ENCODE peak calls at places on chromosomes 1 and 21, in seven cellular contexts. One of them, this sample, is unnamed.
A peak's percentile ranks its signal among the peaks of the same experiment; 100 is the strongest.

GRCh38 chr1:163178628-163179027 is 24.1 kb downstream of the RGS5 start:
- DNase-seq in bronchial epithelial cell: no peak
- DNase-seq in mammary epithelial cell: no peak
- DNase-seq in neuronal stem cell: no peak
- DNase-seq in lower lobe of right lung: no peak
- DNase-seq in body of pancreas: no peak
- DNase-seq in SK-N-SH: no peak
- DNase-seq in this sample: no peak

GRCh38 chr1:59272507-59272906 is 24.4 kb upstream of the FGGY start:
- DNase-seq in lower lobe of right lung: no peak
- DNase-seq in body of pancreas: no peak
- DNase-seq in bronchial epithelial cell: peak; percentile 74
- DNase-seq in neuronal stem cell: no peak
- DNase-seq in SK-N-SH: no peak
- DNase-seq in mammary epithelial cell: peak; percentile 80
- DNase-seq in this sample: no peak

GRCh38 chr1:173866462-173866861 is 1.3 kb downstream of the GAS5 start:
- DNase-seq in body of pancreas: no peak
- DNase-seq in bronchial epithelial cell: no peak
- DNase-seq in neuronal stem cell: no peak
- DNase-seq in SK-N-SH: no peak
- DNase-seq in mammary epithelial cell: no peak
- DNase-seq in lower lobe of right lung: no peak
- DNase-seq in this sample: no peak

GRCh38 chr1:162145966-162146696 is 76.6 kb downstream of the NOS1AP start:
- DNase-seq in SK-N-SH: no peak
- DNase-seq in mammary epithelial cell: no peak
- DNase-seq in bronchial epithelial cell: no peak
- DNase-seq in body of pancreas: no peak
- DNase-seq in neuronal stem cell: no peak
- DNase-seq in lower lobe of right lung: no peak
- DNase-seq in this sample: no peak

GRCh38 chr1:234922987-234923386 is 205.7 kb downstream of the TOMM20 start:
- DNase-seq in neuronal stem cell: no peak
- DNase-seq in SK-N-SH: no peak
- DNase-seq in lower lobe of right lung: no peak
- DNase-seq in bronchial epithelial cell: no peak
- DNase-seq in body of pancreas: no peak
- DNase-seq in mammary epithelial cell: no peak
- DNase-seq in this sample: no peak

GRCh38 chr1:215669806-215670485 is 102.8 kb downstream of the KCTD3 start:
- DNase-seq in body of pancreas: no peak
- DNase-seq in SK-N-SH: no peak
- DNase-seq in bronchial epithelial cell: no peak
- DNase-seq in mammary epithelial cell: no peak
- DNase-seq in lower lobe of right lung: no peak
- DNase-seq in neuronal stem cell: no peak
- DNase-seq in this sample: no peak

GRCh38 chr1:175864625-175865024 is 121.2 kb upstream of the TNR start:
- DNase-seq in body of pancreas: no peak
- DNase-seq in SK-N-SH: no peak
- DNase-seq in bronchial epithelial cell: no peak
- DNase-seq in neuronal stem cell: no peak
- DNase-seq in lower lobe of right lung: no peak
- DNase-seq in mammary epithelial cell: no peak
- DNase-seq in this sample: no peak

GRCh38 chr1:116825735-116826438 is 71.7 kb downstream of the CD2 start:
- DNase-seq in body of pancreas: no peak
- DNase-seq in lower lobe of right lung: no peak
- DNase-seq in neuronal stem cell: no peak
- DNase-seq in SK-N-SH: peak; percentile 83
- DNase-seq in bronchial epithelial cell: no peak
- DNase-seq in mammary epithelial cell: no peak
- DNase-seq in this sample: no peak

GRCh38 chr1:28582248-28582615 is 9.8 kb upstream of the RAB42 start:
- DNase-seq in mammary epithelial cell: peak; percentile 42
- DNase-seq in neuronal stem cell: no peak
- DNase-seq in SK-N-SH: no peak
- DNase-seq in lower lobe of right lung: no peak
- DNase-seq in body of pancreas: no peak
- DNase-seq in bronchial epithelial cell: peak; percentile 42
- DNase-seq in this sample: no peak

GRCh38 chr1:246791303-246791918 is 67.2 kb downstream of the SCCPDH start:
- DNase-seq in lower lobe of right lung: no peak
- DNase-seq in mammary epithelial cell: no peak
- DNase-seq in neuronal stem cell: no peak
- DNase-seq in body of pancreas: no peak
- DNase-seq in SK-N-SH: no peak
- DNase-seq in bronchial epithelial cell: no peak
- DNase-seq in this sample: no peak

GRCh38 chr1:85612704-85613361 is 32.3 kb downstream of the CCN1 start:
- DNase-seq in mammary epithelial cell: peak; percentile 49
- DNase-seq in SK-N-SH: no peak
- DNase-seq in bronchial epithelial cell: peak; percentile 68
- DNase-seq in body of pancreas: peak; percentile 49
- DNase-seq in lower lobe of right lung: no peak
- DNase-seq in neuronal stem cell: no peak
- DNase-seq in this sample: peak; percentile 72

GRCh38 chr1:201506573-201507567 is at the start of gene CSRP1:
- DNase-seq in body of pancreas: peak; percentile 92
- DNase-seq in SK-N-SH: peak; percentile 96
- DNase-seq in mammary epithelial cell: peak; percentile 84
- DNase-seq in lower lobe of right lung: peak; percentile 92
- DNase-seq in bronchial epithelial cell: peak; percentile 72
- DNase-seq in neuronal stem cell: no peak
- DNase-seq in this sample: no peak

GRCh38 chr1:237677979-237678378 is 212.7 kb downstream of the ZP4 start:
- DNase-seq in neuronal stem cell: no peak
- DNase-seq in body of pancreas: no peak
- DNase-seq in bronchial epithelial cell: peak; percentile 33
- DNase-seq in SK-N-SH: peak; percentile 21
- DNase-seq in lower lobe of right lung: no peak
- DNase-seq in mammary epithelial cell: peak; percentile 31
- DNase-seq in this sample: peak; percentile 19

GRCh38 chr1:63435136-63435535 is 67.7 kb downstream of the ALG6 start:
- DNase-seq in lower lobe of right lung: no peak
- DNase-seq in neuronal stem cell: no peak
- DNase-seq in mammary epithelial cell: no peak
- DNase-seq in SK-N-SH: no peak
- DNase-seq in bronchial epithelial cell: no peak
- DNase-seq in body of pancreas: no peak
- DNase-seq in this sample: peak; percentile 37

GRCh38 chr21:26072891-26073615 is 97.5 kb downstream of the APP start:
- DNase-seq in body of pancreas: no peak
- DNase-seq in lower lobe of right lung: no peak
- DNase-seq in mammary epithelial cell: peak; percentile 12
- DNase-seq in neuronal stem cell: no peak
- DNase-seq in SK-N-SH: no peak
- DNase-seq in bronchial epithelial cell: no peak
- DNase-seq in this sample: peak; percentile 12

GRCh38 chr1:51660570-51660969 is 43.7 kb downstream of the OSBPL9 start:
- DNase-seq in SK-N-SH: no peak
- DNase-seq in bronchial epithelial cell: no peak
- DNase-seq in mammary epithelial cell: no peak
- DNase-seq in body of pancreas: no peak
- DNase-seq in lower lobe of right lung: no peak
- DNase-seq in neuronal stem cell: no peak
- DNase-seq in this sample: no peak

DNA sequence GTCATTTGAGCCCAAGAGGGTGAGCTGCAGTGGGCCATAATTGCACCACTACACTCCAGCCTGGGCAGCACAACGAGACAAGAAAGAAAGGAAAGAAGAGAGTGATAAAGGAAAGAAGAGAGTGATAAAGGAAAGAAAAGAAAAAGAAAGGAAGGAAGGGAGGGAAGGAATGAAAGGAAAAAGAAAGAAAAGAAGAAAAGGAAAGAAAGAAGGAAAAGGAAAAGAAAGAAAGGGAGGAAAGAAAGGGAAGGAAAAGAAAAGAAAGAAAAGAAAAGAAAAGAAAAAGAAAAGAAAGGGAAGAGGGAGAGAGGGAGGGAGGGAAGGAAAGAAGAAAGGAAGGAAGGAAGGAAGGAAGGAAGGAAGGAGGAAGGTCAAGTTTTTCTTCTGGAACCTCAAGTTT is 17.5 kb downstream of the TRIT1 start:
- DNase-seq in lower lobe of right lung: no peak
- DNase-seq in body of pancreas: no peak
- DNase-seq in bronchial epithelial cell: no peak
- DNase-seq in mammary epithelial cell: no peak
- DNase-seq in neuronal stem cell: no peak
- DNase-seq in SK-N-SH: no peak
- DNase-seq in this sample: no peak
- H3K36me3 ChIP-seq in lower lobe of right lung: peaks cover 5% of the 10 kb centered on the region
- H3K36me3 ChIP-seq in body of pancreas: no peaks in the 10 kb centered on the region
- H3K36me3 ChIP-seq in bronchial epithelial cell: no peaks in the 10 kb centered on the region
- H3K36me3 ChIP-seq in mammary epithelial cell: no peaks in the 10 kb centered on the region
- H3K36me3 ChIP-seq in neuronal stem cell: peaks cover 69% of the 10 kb centered on the region
- H3K36me3 ChIP-seq in SK-N-SH: peaks cover 2% of the 10 kb centered on the region
- H3K36me3 ChIP-seq in this sample: no peaks in the 10 kb centered on the region

GRCh38 chr1:154353460-154353904 is 28.2 kb downstream of the ATP8B2 start:
- DNase-seq in mammary epithelial cell: peak; percentile 28
- DNase-seq in bronchial epithelial cell: peak; percentile 55
- DNase-seq in lower lobe of right lung: no peak
- DNase-seq in SK-N-SH: no peak
- DNase-seq in neuronal stem cell: peak; percentile 17
- DNase-seq in body of pancreas: peak; percentile 65
- DNase-seq in this sample: no peak

GRCh38 chr1:154353966-154354365 is 28.6 kb downstream of the ATP8B2 start:
- DNase-seq in bronchial epithelial cell: no peak
- DNase-seq in lower lobe of right lung: no peak
- DNase-seq in body of pancreas: no peak
- DNase-seq in SK-N-SH: no peak
- DNase-seq in neuronal stem cell: no peak
- DNase-seq in mammary epithelial cell: no peak
- DNase-seq in this sample: no peak

GRCh38 chr1:154352581-154353459 is 27.5 kb downstream of the ATP8B2 start:
- DNase-seq in body of pancreas: peak; percentile 68
- DNase-seq in lower lobe of right lung: peak; percentile 79
- DNase-seq in mammary epithelial cell: peak; percentile 9
- DNase-seq in neuronal stem cell: peak; percentile 18
- DNase-seq in bronchial epithelial cell: peak; percentile 20
- DNase-seq in SK-N-SH: peak; percentile 63
- DNase-seq in this sample: no peak

GRCh38 chr1:154351363-154352068 is 26.2 kb downstream of the ATP8B2 start:
- DNase-seq in body of pancreas: peak; percentile 84
- DNase-seq in bronchial epithelial cell: peak; percentile 51
- DNase-seq in SK-N-SH: no peak
- DNase-seq in lower lobe of right lung: no peak
- DNase-seq in neuronal stem cell: no peak
- DNase-seq in mammary epithelial cell: no peak
- DNase-seq in this sample: no peak

DNA sequence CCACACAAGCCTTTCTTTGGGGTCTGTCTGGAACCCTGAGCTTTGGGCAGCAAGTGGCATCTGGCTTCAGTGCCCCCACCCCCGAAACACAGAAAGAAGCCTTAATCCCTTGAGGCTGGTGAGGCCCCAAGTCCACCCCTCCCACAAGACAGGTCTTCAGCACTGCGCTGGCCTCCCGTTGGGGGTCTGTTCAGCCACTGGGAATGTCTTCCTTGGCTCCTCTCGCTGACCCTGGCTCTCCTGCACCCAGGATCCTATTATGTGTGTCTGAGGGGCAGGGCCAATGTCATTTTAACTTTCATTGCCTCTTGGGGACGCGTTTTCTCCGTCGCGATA is 26.9 kb downstream of the ATP8B2 start:
- DNase-seq in mammary epithelial cell: no peak
- DNase-seq in lower lobe of right lung: no peak
- DNase-seq in body of pancreas: no peak
- DNase-seq in neuronal stem cell: no peak
- DNase-seq in bronchial epithelial cell: no peak
- DNase-seq in SK-N-SH: peak; percentile 25
- DNase-seq in this sample: no peak
- H3K4me3 ChIP-seq in mammary epithelial cell: no peak overlapping the region
- H3K4me3 ChIP-seq in lower lobe of right lung: peak overlapping the region; percentile 49
- H3K4me3 ChIP-seq in body of pancreas: no peak overlapping the region
- H3K4me3 ChIP-seq in neuronal stem cell: no peak overlapping the region
- H3K4me3 ChIP-seq in bronchial epithelial cell: peak overlapping the region; percentile 34
- H3K4me3 ChIP-seq in SK-N-SH: no peak overlapping the region
- H3K4me3 ChIP-seq in this sample: no peak overlapping the region

DNA sequence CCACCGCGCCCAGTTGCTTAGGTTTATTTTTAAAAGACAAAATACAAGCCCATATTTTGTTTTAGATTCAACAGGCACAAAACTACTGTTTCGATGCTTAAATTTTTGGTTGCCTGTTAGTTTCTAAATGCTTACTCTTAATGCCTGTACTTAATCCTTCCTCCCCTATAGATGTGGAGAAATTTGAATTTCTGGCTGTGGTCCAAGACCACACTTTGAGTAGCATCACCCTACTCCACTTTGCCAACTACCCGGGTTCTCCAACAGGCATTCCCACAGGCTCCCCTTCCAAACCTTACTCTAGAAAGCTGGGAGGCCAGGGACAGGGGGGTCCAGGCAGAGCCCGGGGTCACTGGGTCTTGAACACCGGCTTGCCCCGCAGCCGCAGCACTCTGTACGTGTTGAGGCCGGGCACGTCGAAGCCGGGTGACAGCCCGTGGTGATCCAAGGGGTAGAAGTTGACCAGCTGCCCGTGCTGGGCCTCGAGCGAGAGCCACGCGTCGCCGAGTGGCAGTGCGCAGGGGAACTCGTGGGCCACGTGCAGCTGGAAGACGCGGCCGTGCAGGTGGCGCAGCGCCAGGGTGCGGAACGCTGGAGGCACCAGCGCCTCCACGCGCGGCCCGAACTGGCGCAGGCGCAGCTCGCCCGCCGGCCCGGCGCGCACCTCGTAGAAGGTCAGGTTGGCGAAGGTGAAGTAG is 19.8 kb downstream of the LACTBL1 start:
- DNase-seq in bronchial epithelial cell: no peak
- DNase-seq in neuronal stem cell: no peak
- DNase-seq in lower lobe of right lung: no peak
- DNase-seq in mammary epithelial cell: no peak
- DNase-seq in body of pancreas: no peak
- DNase-seq in SK-N-SH: peak; percentile 74
- DNase-seq in this sample: no peak
- H3K27me3 ChIP-seq in bronchial epithelial cell: peaks cover 17% of the 10 kb centered on the region
- H3K27me3 ChIP-seq in neuronal stem cell: peaks cover 3% of the 10 kb centered on the region
- H3K27me3 ChIP-seq in lower lobe of right lung: peaks cover 50% of the 10 kb centered on the region
- H3K27me3 ChIP-seq in mammary epithelial cell: peaks cover 27% of the 10 kb centered on the region
- H3K27me3 ChIP-seq in body of pancreas: no peaks in the 10 kb centered on the region
- H3K27me3 ChIP-seq in SK-N-SH: peaks cover 36% of the 10 kb centered on the region
- H3K27me3 ChIP-seq in this sample: peaks cover 17% of the 10 kb centered on the region

GRCh38 chr1:41650176-41650519 is 165.7 kb upstream of the EDN2 start:
- DNase-seq in mammary epithelial cell: no peak
- DNase-seq in neuronal stem cell: no peak
- DNase-seq in body of pancreas: no peak
- DNase-seq in lower lobe of right lung: peak; percentile 78
- DNase-seq in bronchial epithelial cell: no peak
- DNase-seq in SK-N-SH: no peak
- DNase-seq in this sample: no peak
- H3K36me3 ChIP-seq in mammary epithelial cell: no peaks in the 10 kb centered on the region
- H3K36me3 ChIP-seq in neuronal stem cell: no peaks in the 10 kb centered on the region
- H3K36me3 ChIP-seq in body of pancreas: no peaks in the 10 kb centered on the region
- H3K36me3 ChIP-seq in lower lobe of right lung: no peaks in the 10 kb centered on the region
- H3K36me3 ChIP-seq in bronchial epithelial cell: no peaks in the 10 kb centered on the region
- H3K36me3 ChIP-seq in SK-N-SH: no peaks in the 10 kb centered on the region
- H3K36me3 ChIP-seq in this sample: no peaks in the 10 kb centered on the region

DNA sequence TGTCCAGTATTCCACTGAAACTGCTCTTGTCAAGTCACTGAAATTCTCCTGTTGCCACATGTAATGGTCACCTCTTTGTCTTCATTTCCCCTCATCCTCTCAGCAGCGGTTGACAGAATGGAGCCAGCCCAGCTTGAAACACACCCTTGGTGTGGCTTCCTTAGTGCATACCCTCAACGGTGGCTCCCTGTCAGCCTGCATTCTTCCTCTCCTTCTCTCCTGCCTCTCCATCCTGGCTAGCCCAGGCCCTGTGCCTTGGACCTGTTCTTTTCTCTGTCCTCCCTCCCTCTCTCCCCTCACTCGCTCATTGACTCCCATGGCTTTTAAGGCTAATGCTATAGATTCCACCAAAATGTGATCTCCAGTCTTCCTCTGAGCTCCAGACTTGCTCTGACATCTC is 3.7 kb downstream of the FCMR start:
- DNase-seq in bronchial epithelial cell: no peak
- DNase-seq in mammary epithelial cell: no peak
- DNase-seq in body of pancreas: no peak
- DNase-seq in neuronal stem cell: no peak
- DNase-seq in lower lobe of right lung: no peak
- DNase-seq in SK-N-SH: no peak
- DNase-seq in this sample: no peak
- H3K4me3 ChIP-seq in bronchial epithelial cell: no peak overlapping the region
- H3K4me3 ChIP-seq in mammary epithelial cell: no peak overlapping the region
- H3K4me3 ChIP-seq in body of pancreas: no peak overlapping the region
- H3K4me3 ChIP-seq in neuronal stem cell: no peak overlapping the region
- H3K4me3 ChIP-seq in lower lobe of right lung: no peak overlapping the region
- H3K4me3 ChIP-seq in SK-N-SH: no peak overlapping the region
- H3K4me3 ChIP-seq in this sample: no peak overlapping the region

This sample was measured in BJ.